ENCODE peak calls at places on chromosome 1, in seven cellular contexts. O is AG04450, P is ascending aorta, L is psoas muscle, F is fibroblast of the aortic adventitia, R is ovary, A is neural progenitor cell. Y is an unnamed sample.

GRCh38 chr1:8078176-8078671 is 52.1 kb upstream of the ERRFI1 start:
- DNase-seq in O (no peak), P (no peak), L (no peak), F (peak), R (no peak), A (no peak), Y (no peak)

GRCh38 chr1:25204797-25205441 is 27.4 kb downstream of the SYF2 start:
- DNase-seq in O (no peak), P (no peak), L (no peak), F (peak), R (no peak), A (peak), Y (no peak)

GRCh38 chr1:93612510-93612909 is 69.1 kb downstream of the BCAR3 start:
- DNase-seq in O (no peak), P (no peak), L (no peak), F (no peak), R (no peak), A (no peak), Y (no peak)

GRCh38 chr1:241715435-241715834 is 63.4 kb downstream of the WDR64 start:
- DNase-seq in O (no peak), P (no peak), L (no peak), F (no peak), R (no peak), A (no peak), Y (no peak)

GRCh38 chr1:94045465-94046056 is 75.4 kb downstream of the ABCA4 start:
- DNase-seq in O (peak), P (peak), L (peak), F (peak), R (peak), A (peak), Y (peak)

GRCh38 chr1:114033219-114033706 is 54.0 kb downstream of the OLFML3 start:
- DNase-seq in O (no peak), P (no peak), L (no peak), F (no peak), R (no peak), A (peak), Y (no peak)

GRCh38 chr1:164865385-164865784 is 306.4 kb downstream of the PBX1 start:
- DNase-seq in O (no peak), P (no peak), L (no peak), F (no peak), R (no peak), A (no peak), Y (peak)

GRCh38 chr1:3564921-3565831 is 46.1 kb downstream of the MEGF6 start:
- DNase-seq in O (no peak), P (no peak), L (no peak), F (peak), R (no peak), A (peak), Y (no peak)

GRCh38 chr1:204162498-204163074 is 3.6 kb downstream of the REN start:
- DNase-seq in O (no peak), P (no peak), L (peak), F (peak), R (peak), A (peak), Y (peak)

GRCh38 chr1:222064388-222065201 is 322.7 kb upstream of the DUSP10 start:
- DNase-seq in O (peak), P (no peak), L (no peak), F (peak), R (no peak), A (no peak), Y (no peak)

GRCh38 chr1:66415326-66415725 is 118.6 kb upstream of the SGIP1 start:
- DNase-seq in O (no peak), P (no peak), L (no peak), F (no peak), R (no peak), A (no peak), Y (no peak)

GRCh38 chr1:9397984-9398526 is 105.4 kb downstream of the SPSB1 start:
- DNase-seq in O (no peak), P (no peak), L (peak), F (peak), R (no peak), A (no peak), Y (no peak)

GRCh38 chr1:88800382-88801051 is 90.8 kb downstream of the GTF2B start:
- DNase-seq in O (no peak), P (no peak), L (no peak), F (peak), R (no peak), A (peak), Y (no peak)

GRCh38 chr1:19068639-19069276 is 112.3 kb upstream of the IFFO2 start:
- DNase-seq in O (no peak), P (no peak), L (no peak), F (peak), R (no peak), A (no peak), Y (no peak)

GRCh38 chr1:95953005-95953404 is 719.0 kb downstream of the RWDD3 start:
- DNase-seq in O (no peak), P (no peak), L (no peak), F (peak), R (no peak), A (peak), Y (no peak)

GRCh38 chr1:5991784-5992033 is 516 bp downstream of the NPHP4 start:
- DNase-seq in O (no peak), P (no peak), L (no peak), F (no peak), R (peak), A (no peak), Y (no peak)

GRCh38 chr1:67953301-67953700 is 97.1 kb downstream of the DIRAS3 start:
- DNase-seq in O (no peak), P (no peak), L (no peak), F (no peak), R (peak), A (no peak), Y (no peak)

GRCh38 chr1:183155939-183156338 is 30.1 kb upstream of the LAMC2 start:
- DNase-seq in O (no peak), P (no peak), L (no peak), F (no peak), R (no peak), A (no peak), Y (no peak)

DNA sequence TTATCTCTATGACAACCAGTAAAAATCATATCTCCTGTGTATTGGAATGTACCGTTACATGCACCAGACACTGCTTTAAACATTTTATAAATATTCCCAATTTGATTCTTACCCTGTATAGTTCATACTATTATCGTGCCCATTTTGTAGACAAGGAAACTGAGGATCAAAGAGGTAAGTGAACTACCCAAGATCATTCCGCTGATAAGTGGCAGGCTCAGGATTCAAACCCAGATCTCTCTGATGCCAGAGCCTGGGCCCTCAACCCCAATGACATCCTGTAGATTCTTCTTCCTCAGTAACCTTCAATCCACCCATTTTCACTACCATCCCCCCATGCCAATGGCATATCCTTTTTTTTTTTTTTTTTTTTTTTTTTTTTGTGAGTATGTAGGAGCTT is 12.3 kb downstream of the CFAP57 start:
- DNase-seq in O (no peak), P (no peak), L (no peak), F (no peak), R (no peak), A (no peak), Y (no peak)
- TF ChIP-seq CTCF in O (no peak), P (no peak), L (no peak), F (no peak), R (no peak), A (no peak), Y (no peak)

DNA sequence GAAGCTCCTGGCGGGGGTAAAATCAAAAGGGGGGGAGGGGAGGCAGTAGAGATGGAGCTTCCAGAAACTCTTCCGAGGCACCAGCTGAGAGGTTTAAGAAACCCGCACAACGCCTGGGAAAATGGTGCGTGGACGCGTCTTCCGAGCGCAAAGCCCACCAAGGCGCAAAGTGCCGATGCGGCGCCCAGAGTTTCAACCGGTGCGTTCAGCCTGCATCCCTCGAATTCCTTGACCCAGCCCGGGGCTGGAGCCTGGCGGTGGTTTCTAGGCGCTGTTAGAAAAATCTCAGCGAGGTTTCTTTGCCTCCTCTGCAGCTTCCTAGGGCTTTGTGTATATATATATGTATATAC is 456 bp upstream of the PLPPR5 start:
- DNase-seq in O (no peak), P (no peak), L (no peak), F (no peak), R (no peak), A (peak), Y (no peak)
- H3K4me3 ChIP-seq in O (peak), P (peak), L (peak), F (peak), R (no peak), A (peak), Y (peak)

DNA sequence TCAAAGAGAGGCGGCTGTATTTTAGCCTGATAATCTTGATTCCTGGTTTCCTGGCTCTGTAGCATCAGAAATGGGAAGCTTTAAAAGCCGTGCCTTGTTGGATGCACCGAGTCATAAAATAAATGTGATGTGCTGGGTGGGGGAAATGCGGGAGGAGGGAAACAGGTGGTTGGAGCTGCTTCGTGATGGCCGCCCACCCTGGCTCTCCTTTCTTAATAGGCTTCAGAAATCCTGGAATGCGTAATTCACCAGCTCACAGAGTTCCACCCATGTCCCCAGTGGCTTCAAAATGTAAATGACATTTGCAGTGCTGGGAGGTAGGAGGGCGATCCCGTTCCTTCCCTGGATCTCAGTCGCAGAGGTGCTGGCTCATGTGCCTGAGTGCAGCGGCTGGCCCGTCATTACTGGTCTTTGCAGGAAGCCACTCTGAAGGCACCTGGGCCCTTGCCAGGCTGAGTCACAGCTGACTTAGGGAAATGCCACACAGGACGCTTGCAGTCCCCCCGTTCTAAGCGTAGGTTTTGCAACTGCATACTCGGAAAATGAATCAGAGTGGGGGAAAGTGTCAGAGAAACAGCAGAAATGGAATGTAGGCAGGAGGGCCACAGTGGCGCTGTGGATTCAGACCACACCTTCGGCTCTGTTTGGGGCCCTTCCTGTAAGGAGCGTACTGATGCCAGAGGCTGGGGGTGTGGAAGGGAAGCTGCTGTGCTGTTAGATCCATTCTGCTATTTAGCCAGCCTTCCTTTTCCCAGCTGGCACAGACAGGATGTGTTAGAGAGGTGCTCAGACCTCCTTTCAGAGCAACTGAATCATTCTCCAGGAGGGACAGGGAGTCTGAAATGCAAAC is 37.6 kb downstream of the GALNT2 start:
- DNase-seq in O (peak), P (peak), L (peak), F (peak), R (peak), A (peak), Y (peak)
- TF ChIP-seq CTCF in O (no peak), P (no peak), L (no peak), F (no peak), R (no peak), A (no peak), Y (no peak)

GRCh38 chr1:23695667-23696066 is 4.1 kb downstream of the RPL11 start:
- DNase-seq in O (no peak), P (no peak), L (no peak), F (no peak), R (no peak), A (no peak), Y (no peak)

GRCh38 chr1:23694371-23694770 is 2.8 kb downstream of the RPL11 start:
- DNase-seq in O (no peak), P (no peak), L (no peak), F (no peak), R (no peak), A (no peak), Y (no peak)

GRCh38 chr1:23692308-23692871 is 784 bp downstream of the RPL11 start:
- DNase-seq in O (no peak), P (no peak), L (no peak), F (no peak), R (no peak), A (peak), Y (no peak)

GRCh38 chr1:23691499-23692307 is at the start of gene RPL11:
- DNase-seq in O (peak), P (peak), L (peak), F (peak), R (peak), A (peak), Y (peak)

DNA sequence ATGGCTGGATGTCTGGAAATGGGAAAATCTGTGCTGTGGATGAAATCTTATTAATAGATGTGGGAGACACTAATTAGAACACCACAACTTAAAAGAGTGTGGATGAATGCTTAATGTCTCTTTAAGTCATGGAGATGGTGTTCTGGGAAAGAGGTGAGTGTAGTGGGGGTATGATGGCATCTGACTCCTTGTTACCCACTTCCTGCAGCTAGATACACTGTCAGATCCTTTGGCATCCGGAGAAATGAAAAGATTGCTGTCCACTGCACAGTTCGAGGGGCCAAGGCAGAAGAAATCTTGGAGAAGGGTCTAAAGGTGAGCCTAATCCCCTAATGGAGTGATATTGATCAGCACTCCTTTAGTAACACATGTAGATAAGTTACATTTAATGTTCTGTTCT is 2.0 kb downstream of the RPL11 start:
- DNase-seq in O (no peak), P (no peak), L (no peak), F (no peak), R (no peak), A (no peak), Y (no peak)
- H3K4me3 ChIP-seq in O (peak), P (no peak), L (peak), F (peak), R (no peak), A (peak), Y (peak)